ENCODE peak calls at places on chromosomes 4 and X, in four cellular contexts. Y is IMR-90, E is neuronal stem cell, B is mesenchymal stem cell. L is an unnamed sample. For H3K9me3, the result is how much of the 10 kb centered on the place peaks cover.

GRCh38 chrX:34467437-34467836 is 189.6 kb downstream of the TMEM47 start:
- DNase-seq in E (no peak), Y (no peak), B (no peak), L (no peak)

GRCh38 chrX:68049466-68049865 is 383.8 kb downstream of the OPHN1 start:
- DNase-seq in E (no peak), B (no peak), Y (peak), L (no peak)

GRCh38 chr4:138650917-138651564 is 364.5 kb upstream of the NOCT start:
- DNase-seq in B (peak), Y (peak), E (no peak), L (no peak)

GRCh38 chrX:56969559-56969958 is 25.8 kb downstream of the SPIN3 start:
- DNase-seq in Y (no peak), B (no peak), E (no peak), L (no peak)

GRCh38 chrX:96568088-96568487 is 116.6 kb upstream of the DIAPH2 start:
- DNase-seq in B (no peak), Y (no peak), E (no peak), L (no peak)

GRCh38 chrX:23844502-23845138 is 61.6 kb downstream of the SAT1 start:
- DNase-seq in Y (peak), B (peak), E (no peak), L (no peak)

GRCh38 chr4:120709986-120710385 is 212.5 kb downstream of the PRDM5 start:
- DNase-seq in B (peak), E (no peak), Y (peak), L (no peak)

GRCh38 chr4:160835789-160836188 is 1328.0 kb downstream of the FSTL5 start:
- DNase-seq in Y (no peak), B (peak), E (no peak), L (peak)

GRCh38 chr4:143773998-143774898 is 73.8 kb upstream of the FREM3 start:
- DNase-seq in Y (peak), B (peak), E (peak), L (peak)

GRCh38 chrX:15524417-15524816 is 23.8 kb downstream of the BMX start:
- DNase-seq in B (peak), E (no peak), Y (peak), L (no peak)

GRCh38 chr4:173360587-173361221 is 10.1 kb upstream of the SAP30 start:
- DNase-seq in E (no peak), Y (peak), B (peak), L (no peak)

GRCh38 chr4:102787096-102787867 is 26.5 kb upstream of the MANBA start:
- DNase-seq in B (peak), E (no peak), Y (peak), L (no peak)

GRCh38 chr4:156595041-156595440 is 376.6 kb downstream of the PDGFC start:
- DNase-seq in B (no peak), Y (peak), E (no peak), L (no peak)

GRCh38 chr4:151294833-151295496 is 18.0 kb downstream of the PRSS48 start:
- DNase-seq in E (no peak), B (no peak), Y (no peak), L (no peak)

GRCh38 chr4:64713256-64713840 is 304.1 kb upstream of the TECRL start:
- DNase-seq in Y (peak), E (no peak), B (peak), L (no peak)

GRCh38 chr4:40294339-40294738 is 40.8 kb upstream of the CHRNA9 start:
- DNase-seq in Y (no peak), E (no peak), B (no peak), L (no peak)
- H3K4me2 ChIP-seq in Y (no peak), E (no peak), B (no peak), L (no peak)

GRCh38 chr4:98779021-98779420 is 120.6 kb upstream of the TSPAN5 start:
- DNase-seq in E (no peak), B (peak), Y (peak), L (no peak)
- H2AK5ac ChIP-seq in E (peak), B (no peak), Y (peak), L (no peak)

DNA sequence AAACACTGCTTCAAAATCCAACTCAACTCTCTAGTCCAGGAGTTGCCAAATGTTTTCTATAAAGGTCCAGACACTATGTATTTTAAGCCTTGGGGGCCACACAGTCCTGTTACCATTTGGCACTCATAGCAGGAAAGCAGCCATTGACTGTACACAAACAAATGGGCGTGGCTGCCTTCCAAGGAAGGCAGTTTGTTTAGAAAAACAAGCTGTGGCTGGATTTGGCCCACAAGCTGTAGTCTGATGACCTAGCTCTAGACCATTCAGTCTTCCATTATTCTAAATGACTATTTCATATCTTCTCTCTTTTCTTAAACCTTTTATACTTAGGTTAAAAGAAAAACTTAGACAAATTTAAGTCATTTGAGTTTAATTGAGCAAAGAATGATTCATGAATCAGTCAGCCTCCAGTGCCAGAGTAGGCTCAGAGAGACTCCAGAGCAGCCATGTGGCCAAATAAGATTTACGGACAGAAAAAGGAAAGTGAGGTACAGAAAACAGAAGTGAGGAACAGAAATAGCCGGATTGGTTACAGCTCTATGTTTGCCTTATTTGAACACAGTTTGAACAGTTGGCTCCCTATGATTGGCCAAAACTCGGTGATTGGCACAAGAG is 825.8 kb upstream of the LCORL start:
- DNase-seq in Y (no peak), B (peak), E (no peak), L (no peak)
- H3K9me3 ChIP-seq in Y (under half), B (under half), E (under half), L (under half)

GRCh38 chrX:95055991-95056390 is 1382.0 kb downstream of the FAM133A start:
- DNase-seq in Y (no peak), B (no peak), E (no peak), L (no peak)

GRCh38 chrX:95059909-95060308 is 1385.9 kb downstream of the FAM133A start:
- DNase-seq in Y (no peak), B (no peak), E (no peak), L (no peak)

GRCh38 chrX:95058815-95059214 is 1384.8 kb downstream of the FAM133A start:
- DNase-seq in E (no peak), B (peak), Y (peak), L (no peak)

GRCh38 chrX:95057341-95057740 is 1383.3 kb downstream of the FAM133A start:
- DNase-seq in B (no peak), E (no peak), Y (peak), L (no peak)

DNA sequence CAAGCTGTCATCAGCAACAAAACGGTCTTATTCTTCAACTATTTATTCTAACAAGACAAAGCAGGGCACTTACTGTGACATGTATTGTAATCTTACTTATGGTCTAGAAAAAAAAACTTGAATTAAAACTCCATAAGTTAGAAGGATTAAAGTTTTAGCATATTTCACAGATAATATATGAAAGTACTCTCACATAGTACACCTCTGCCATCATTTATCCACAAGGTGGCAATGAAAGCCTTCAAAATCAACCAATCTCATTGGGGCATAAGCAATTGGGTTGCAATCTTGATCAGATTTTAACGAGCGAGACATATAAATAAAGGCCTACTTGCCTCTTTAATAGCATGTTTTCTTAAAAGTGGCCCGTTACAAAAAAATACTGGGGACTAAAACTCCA is 1382.9 kb downstream of the FAM133A start:
- DNase-seq in B (no peak), Y (peak), E (no peak), L (no peak)
- H3K4me2 ChIP-seq in B (no peak), Y (no peak), E (no peak), L (no peak)

DNA sequence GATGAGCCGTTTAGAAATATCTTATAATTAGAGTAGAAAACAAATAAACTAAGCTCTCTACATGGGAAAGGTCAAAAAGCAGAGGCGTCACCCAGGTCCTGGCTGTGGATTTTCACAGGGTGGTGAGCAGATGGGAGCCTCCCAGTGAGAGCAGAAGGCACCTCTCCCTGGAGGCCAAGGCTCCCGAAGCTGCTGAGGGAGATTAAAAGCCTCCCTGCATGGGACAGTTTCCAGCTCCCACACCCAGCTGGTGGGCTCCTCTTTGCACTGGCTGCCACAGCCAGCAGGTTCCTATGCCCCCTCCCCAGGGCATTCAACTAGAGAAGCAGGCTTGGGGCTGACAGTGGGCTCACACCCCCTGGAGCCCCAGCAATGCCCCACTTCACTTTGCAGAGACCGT is 55.2 kb upstream of the TBC1D9 start:
- DNase-seq in E (no peak), Y (no peak), B (no peak), L (no peak)
- H2AK5ac ChIP-seq in E (peak), Y (no peak), B (no peak), L (no peak)

GRCh38 chr4:67020079-67020807 is 525.1 kb downstream of the CENPC start:
- DNase-seq in E (no peak), Y (no peak), B (peak), L (no peak)

GRCh38 chr4:67014592-67014991 is 530.7 kb downstream of the CENPC start:
- DNase-seq in Y (no peak), B (no peak), E (no peak), L (no peak)

DNA sequence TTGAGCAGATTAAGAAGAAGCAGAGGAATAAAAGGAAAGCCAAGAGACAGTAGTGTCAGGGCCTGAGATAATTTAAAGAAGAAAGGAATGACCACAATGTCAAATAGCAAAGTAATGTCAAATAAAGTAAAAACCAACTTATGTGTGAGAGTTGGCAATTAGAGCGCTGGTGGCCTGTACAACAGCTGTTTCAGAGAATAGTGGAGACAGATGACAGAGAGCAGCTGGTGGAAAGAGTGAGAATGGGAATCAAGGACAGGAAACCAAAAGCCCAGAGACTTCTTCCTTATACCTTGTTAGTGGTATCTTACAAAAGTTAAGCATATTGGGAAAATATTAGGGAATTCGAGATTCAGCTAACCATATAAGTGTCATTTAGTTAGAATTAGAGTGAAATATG is 525.6 kb downstream of the CENPC start:
- DNase-seq in B (peak), Y (no peak), E (no peak), L (no peak)
- H3K9me3 ChIP-seq in B (under half), Y (under half), E (under half), L (under half)

L was measured in H9.